ENCODE peak calls at places on chromosomes 3 and 15, in six cellular contexts. One of them, this sample, is unnamed.
A peak's percentile ranks its signal among the peaks of the same experiment; 100 is the strongest.

GRCh38 chr15:66923438-66923881 is 141.9 kb upstream of the SMAD3 start:
- DNase-seq in glutamatergic neuron: peak; percentile 60
- DNase-seq in B cell: no peak
- DNase-seq in fibroblast of lung: no peak
- DNase-seq in astrocyte: no peak
- DNase-seq in fibroblast of the aortic adventitia: no peak
- DNase-seq in this sample: no peak

GRCh38 chr15:62834686-62835279 is 207.8 kb upstream of the TPM1 start:
- DNase-seq in glutamatergic neuron: no peak
- DNase-seq in B cell: no peak
- DNase-seq in fibroblast of lung: peak; percentile 45
- DNase-seq in astrocyte: peak; percentile 43
- DNase-seq in fibroblast of the aortic adventitia: no peak
- DNase-seq in this sample: no peak

GRCh38 chr3:138567403-138567802 is 26.7 kb downstream of the CEP70 start:
- DNase-seq in glutamatergic neuron: no peak
- DNase-seq in B cell: no peak
- DNase-seq in fibroblast of lung: no peak
- DNase-seq in astrocyte: no peak
- DNase-seq in fibroblast of the aortic adventitia: no peak
- DNase-seq in this sample: no peak

GRCh38 chr3:12993022-12993622 is 80.1 kb downstream of the IQSEC1 start:
- DNase-seq in glutamatergic neuron: no peak
- DNase-seq in B cell: no peak
- DNase-seq in fibroblast of lung: peak; percentile 43
- DNase-seq in astrocyte: no peak
- DNase-seq in fibroblast of the aortic adventitia: no peak
- DNase-seq in this sample: no peak

GRCh38 chr15:80275946-80276345 is 23.9 kb upstream of the CTXND1 start:
- DNase-seq in glutamatergic neuron: no peak
- DNase-seq in B cell: no peak
- DNase-seq in fibroblast of lung: peak; percentile 56
- DNase-seq in astrocyte: peak; percentile 44
- DNase-seq in fibroblast of the aortic adventitia: peak; percentile 34
- DNase-seq in this sample: no peak

GRCh38 chr15:35121611-35122359 is 36.7 kb upstream of the NANOGP8 start:
- DNase-seq in glutamatergic neuron: no peak
- DNase-seq in B cell: no peak
- DNase-seq in fibroblast of lung: no peak
- DNase-seq in astrocyte: no peak
- DNase-seq in fibroblast of the aortic adventitia: no peak
- DNase-seq in this sample: no peak

GRCh38 chr3:147008886-147009285 is 397.5 kb downstream of the ZIC4 start:
- DNase-seq in glutamatergic neuron: no peak
- DNase-seq in B cell: no peak
- DNase-seq in fibroblast of lung: peak; percentile 92
- DNase-seq in astrocyte: peak; percentile 89
- DNase-seq in fibroblast of the aortic adventitia: peak; percentile 69
- DNase-seq in this sample: no peak

GRCh38 chr3:57919987-57920386 is 88.2 kb upstream of the FLNB start:
- DNase-seq in glutamatergic neuron: no peak
- DNase-seq in B cell: no peak
- DNase-seq in fibroblast of lung: no peak
- DNase-seq in astrocyte: no peak
- DNase-seq in fibroblast of the aortic adventitia: no peak
- DNase-seq in this sample: no peak

GRCh38 chr3:27568393-27568792 is 84.2 kb upstream of the SLC4A7 start:
- DNase-seq in glutamatergic neuron: peak; percentile 35
- DNase-seq in B cell: no peak
- DNase-seq in fibroblast of lung: no peak
- DNase-seq in astrocyte: no peak
- DNase-seq in fibroblast of the aortic adventitia: peak; percentile 80
- DNase-seq in this sample: no peak

GRCh38 chr3:192514081-192514753 is 213.1 kb downstream of the FGF12 start:
- DNase-seq in glutamatergic neuron: peak; percentile 62
- DNase-seq in B cell: no peak
- DNase-seq in fibroblast of lung: peak; percentile 38
- DNase-seq in astrocyte: peak; percentile 33
- DNase-seq in fibroblast of the aortic adventitia: peak; percentile 15
- DNase-seq in this sample: peak; percentile 44

GRCh38 chr15:90016721-90017120 is 15.6 kb downstream of the ZNF710 start:
- DNase-seq in glutamatergic neuron: no peak
- DNase-seq in B cell: no peak
- DNase-seq in fibroblast of lung: no peak
- DNase-seq in astrocyte: no peak
- DNase-seq in fibroblast of the aortic adventitia: no peak
- DNase-seq in this sample: no peak

GRCh38 chr15:67715166-67715565 is 110.1 kb upstream of the SKOR1 start:
- DNase-seq in glutamatergic neuron: no peak
- DNase-seq in B cell: no peak
- DNase-seq in fibroblast of lung: no peak
- DNase-seq in astrocyte: no peak
- DNase-seq in fibroblast of the aortic adventitia: no peak
- DNase-seq in this sample: no peak

GRCh38 chr3:147384210-147385058 is 21.9 kb downstream of the ZIC4 start:
- DNase-seq in glutamatergic neuron: no peak
- DNase-seq in B cell: no peak
- DNase-seq in fibroblast of lung: no peak
- DNase-seq in astrocyte: no peak
- DNase-seq in fibroblast of the aortic adventitia: no peak
- DNase-seq in this sample: no peak

GRCh38 chr3:124053871-124054270 is 61.9 kb upstream of the ROPN1 start:
- DNase-seq in glutamatergic neuron: no peak
- DNase-seq in B cell: no peak
- DNase-seq in fibroblast of lung: peak; percentile 23
- DNase-seq in astrocyte: no peak
- DNase-seq in fibroblast of the aortic adventitia: no peak
- DNase-seq in this sample: no peak

GRCh38 chr3:23800731-23801130 is 5.0 kb upstream of the UBE2E1 start:
- DNase-seq in glutamatergic neuron: no peak
- DNase-seq in B cell: no peak
- DNase-seq in fibroblast of lung: peak; percentile 14
- DNase-seq in astrocyte: no peak
- DNase-seq in fibroblast of the aortic adventitia: peak; percentile 70
- DNase-seq in this sample: no peak

GRCh38 chr3:51547274-51547673 is 8.8 kb downstream of the RAD54L2 start:
- DNase-seq in glutamatergic neuron: no peak
- DNase-seq in B cell: no peak
- DNase-seq in fibroblast of lung: no peak
- DNase-seq in astrocyte: no peak
- DNase-seq in fibroblast of the aortic adventitia: no peak
- DNase-seq in this sample: no peak

GRCh38 chr3:152060701-152061100 is 187.3 kb downstream of the SUCNR1 start:
- DNase-seq in glutamatergic neuron: no peak
- DNase-seq in B cell: no peak
- DNase-seq in fibroblast of lung: no peak
- DNase-seq in astrocyte: no peak
- DNase-seq in fibroblast of the aortic adventitia: no peak
- DNase-seq in this sample: no peak

GRCh38 chr3:38117163-38117716 is 19.7 kb downstream of the ACAA1 start:
- DNase-seq in glutamatergic neuron: no peak
- DNase-seq in B cell: peak; percentile 9
- DNase-seq in fibroblast of lung: no peak
- DNase-seq in astrocyte: no peak
- DNase-seq in fibroblast of the aortic adventitia: no peak
- DNase-seq in this sample: no peak

GRCh38 chr3:126358038-126358815 is 1.0 kb upstream of the KLF15 start:
- DNase-seq in glutamatergic neuron: peak; percentile 3
- DNase-seq in B cell: no peak
- DNase-seq in fibroblast of lung: no peak
- DNase-seq in astrocyte: no peak
- DNase-seq in fibroblast of the aortic adventitia: no peak
- DNase-seq in this sample: no peak

GRCh38 chr3:137121704-137122314 is 164.0 kb downstream of the IL20RB start:
- DNase-seq in glutamatergic neuron: peak; percentile 42
- DNase-seq in B cell: no peak
- DNase-seq in fibroblast of lung: peak; percentile 30
- DNase-seq in astrocyte: peak; percentile 14
- DNase-seq in fibroblast of the aortic adventitia: peak; percentile 45
- DNase-seq in this sample: peak; percentile 47

GRCh38 chr3:125479091-125479490 is 40.9 kb downstream of the SNX4 start:
- DNase-seq in glutamatergic neuron: no peak
- DNase-seq in B cell: no peak
- DNase-seq in fibroblast of lung: peak; percentile 11
- DNase-seq in astrocyte: no peak
- DNase-seq in fibroblast of the aortic adventitia: no peak
- DNase-seq in this sample: no peak

GRCh38 chr15:79897380-79897678 is 515 bp upstream of the MTHFS start:
- DNase-seq in glutamatergic neuron: no peak
- DNase-seq in B cell: no peak
- DNase-seq in fibroblast of lung: no peak
- DNase-seq in astrocyte: peak; percentile 6
- DNase-seq in fibroblast of the aortic adventitia: peak; percentile 27
- DNase-seq in this sample: no peak

GRCh38 chr3:115217678-115218451 is 70.8 kb upstream of the ZBTB20 start:
- DNase-seq in glutamatergic neuron: peak; percentile 39
- DNase-seq in B cell: no peak
- DNase-seq in fibroblast of lung: peak; percentile 83
- DNase-seq in astrocyte: peak; percentile 76
- DNase-seq in fibroblast of the aortic adventitia: peak; percentile 94
- DNase-seq in this sample: peak; percentile 14

GRCh38 chr15:70096215-70096974 is 1.3 kb downstream of the TLE3 start:
- DNase-seq in glutamatergic neuron: peak; percentile 59
- DNase-seq in B cell: peak; percentile 53
- DNase-seq in fibroblast of lung: peak; percentile 59
- DNase-seq in astrocyte: no peak
- DNase-seq in fibroblast of the aortic adventitia: no peak
- DNase-seq in this sample: peak; percentile 62
- TF ChIP-seq CTCF in glutamatergic neuron: no peak
- TF ChIP-seq CTCF in B cell: no peak
- TF ChIP-seq CTCF in fibroblast of lung: no peak
- TF ChIP-seq CTCF in astrocyte: no peak
- TF ChIP-seq CTCF in fibroblast of the aortic adventitia: no peak
- TF ChIP-seq CTCF in this sample: peak; percentile 19

GRCh38 chr3:7793786-7794185 is 707.8 kb upstream of the LMCD1 start:
- DNase-seq in glutamatergic neuron: no peak
- DNase-seq in B cell: no peak
- DNase-seq in fibroblast of lung: peak; percentile 33
- DNase-seq in astrocyte: peak; percentile 20
- DNase-seq in fibroblast of the aortic adventitia: no peak
- DNase-seq in this sample: no peak

GRCh38 chr3:7789324-7789723 is 712.3 kb upstream of the LMCD1 start:
- DNase-seq in glutamatergic neuron: no peak
- DNase-seq in B cell: no peak
- DNase-seq in fibroblast of lung: no peak
- DNase-seq in astrocyte: no peak
- DNase-seq in fibroblast of the aortic adventitia: no peak
- DNase-seq in this sample: no peak

GRCh38 chr3:7788881-7789280 is 712.7 kb upstream of the LMCD1 start:
- DNase-seq in glutamatergic neuron: no peak
- DNase-seq in B cell: no peak
- DNase-seq in fibroblast of lung: peak; percentile 45
- DNase-seq in astrocyte: peak; percentile 26
- DNase-seq in fibroblast of the aortic adventitia: no peak
- DNase-seq in this sample: no peak

DNA sequence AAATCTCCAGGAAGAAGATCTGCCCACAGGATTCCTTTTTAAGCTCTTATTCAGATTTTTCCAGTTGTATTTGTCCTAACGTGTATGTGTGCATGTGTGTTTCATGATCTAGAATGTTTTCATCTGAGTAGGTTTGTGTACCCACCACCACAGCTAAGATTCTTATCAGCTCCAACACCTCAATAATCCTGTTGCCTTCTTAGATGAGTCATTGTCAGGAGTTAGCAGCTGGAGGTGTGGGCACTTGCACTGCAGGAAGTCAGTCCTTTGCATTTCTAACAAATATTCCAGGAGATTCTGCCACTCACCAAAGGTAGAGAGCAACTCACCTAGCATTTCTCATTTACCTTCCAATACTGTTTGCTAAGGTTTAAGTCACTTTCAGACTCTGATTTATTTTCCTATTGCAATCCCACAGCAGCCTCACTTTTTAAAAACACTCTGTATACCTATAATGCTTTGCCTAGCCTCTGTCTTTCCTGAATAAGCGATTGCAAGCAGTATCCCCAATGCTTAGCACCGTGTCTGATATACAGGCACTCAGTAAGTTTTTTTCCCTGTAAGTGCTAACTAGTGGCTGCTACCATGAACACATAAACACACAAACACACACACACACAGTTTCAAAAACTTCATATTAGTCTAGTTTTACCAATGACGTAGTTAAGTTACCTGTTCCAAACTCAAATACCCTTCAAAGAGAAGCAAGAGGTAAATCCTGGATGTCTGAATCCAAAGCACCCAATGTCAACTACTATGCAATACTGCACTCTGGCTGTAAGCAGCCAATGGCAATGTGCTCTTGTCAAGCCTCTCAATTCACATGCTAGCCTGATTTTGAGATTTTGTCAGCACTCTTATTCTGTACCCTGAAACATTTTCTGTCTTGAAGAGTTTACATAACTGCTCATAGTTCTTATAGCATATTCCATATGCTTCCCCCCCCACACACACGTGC is 713.5 kb upstream of the LMCD1 start:
- DNase-seq in glutamatergic neuron: no peak
- DNase-seq in B cell: no peak
- DNase-seq in fibroblast of lung: peak; percentile 63
- DNase-seq in astrocyte: peak; percentile 60
- DNase-seq in fibroblast of the aortic adventitia: no peak
- DNase-seq in this sample: no peak
- TF ChIP-seq CTCF in glutamatergic neuron: no peak
- TF ChIP-seq CTCF in B cell: no peak
- TF ChIP-seq CTCF in fibroblast of lung: no peak
- TF ChIP-seq CTCF in astrocyte: no peak
- TF ChIP-seq CTCF in fibroblast of the aortic adventitia: no peak
- TF ChIP-seq CTCF in this sample: no peak

DNA sequence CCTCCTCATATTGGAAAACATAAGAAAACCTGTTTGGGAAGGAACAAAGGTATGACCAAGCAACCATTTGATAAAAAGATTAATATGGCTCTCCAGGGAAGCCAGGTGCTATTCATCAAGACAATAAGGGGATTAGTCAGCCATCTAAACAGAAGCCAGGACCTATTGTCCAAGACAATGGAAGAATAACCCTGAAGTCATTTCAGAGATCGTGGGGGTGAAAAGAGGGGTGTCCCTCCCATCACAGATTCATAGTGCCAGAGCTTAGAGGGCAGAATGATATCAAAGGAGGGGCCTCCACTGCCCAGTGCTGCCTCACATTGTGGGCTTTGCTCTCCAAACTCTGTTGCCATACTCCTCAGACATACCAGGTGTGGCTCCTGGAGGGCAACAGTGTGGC is 73.5 kb downstream of the DAPK2 start:
- DNase-seq in glutamatergic neuron: no peak
- DNase-seq in B cell: no peak
- DNase-seq in fibroblast of lung: no peak
- DNase-seq in astrocyte: no peak
- DNase-seq in fibroblast of the aortic adventitia: no peak
- DNase-seq in this sample: no peak
- TF ChIP-seq CTCF in glutamatergic neuron: no peak
- TF ChIP-seq CTCF in B cell: no peak
- TF ChIP-seq CTCF in fibroblast of lung: no peak
- TF ChIP-seq CTCF in astrocyte: no peak
- TF ChIP-seq CTCF in fibroblast of the aortic adventitia: no peak
- TF ChIP-seq CTCF in this sample: no peak

GRCh38 chr3:128438488-128439072 is 28.1 kb downstream of the DNAJB8 start:
- DNase-seq in glutamatergic neuron: no peak
- DNase-seq in B cell: no peak
- DNase-seq in fibroblast of lung: no peak
- DNase-seq in astrocyte: no peak
- DNase-seq in fibroblast of the aortic adventitia: no peak
- DNase-seq in this sample: no peak
- TF ChIP-seq CTCF in glutamatergic neuron: peak; percentile 38
- TF ChIP-seq CTCF in B cell: no peak
- TF ChIP-seq CTCF in fibroblast of lung: peak; percentile 49
- TF ChIP-seq CTCF in astrocyte: no peak
- TF ChIP-seq CTCF in fibroblast of the aortic adventitia: peak; percentile 35
- TF ChIP-seq CTCF in this sample: peak; percentile 55

GRCh38 chr3:29144807-29145206 is 136.1 kb upstream of the RBMS3 start:
- DNase-seq in glutamatergic neuron: no peak
- DNase-seq in B cell: no peak
- DNase-seq in fibroblast of lung: peak; percentile 51
- DNase-seq in astrocyte: peak; percentile 37
- DNase-seq in fibroblast of the aortic adventitia: peak; percentile 48
- DNase-seq in this sample: no peak
- TF ChIP-seq CTCF in glutamatergic neuron: no peak
- TF ChIP-seq CTCF in B cell: no peak
- TF ChIP-seq CTCF in fibroblast of lung: peak; percentile 25
- TF ChIP-seq CTCF in astrocyte: peak; percentile 12
- TF ChIP-seq CTCF in fibroblast of the aortic adventitia: no peak
- TF ChIP-seq CTCF in this sample: no peak

This sample was measured in GM13977.